ENCODE peak calls at places on chromosomes 11 and 22, in ten cellular contexts. M is neural progenitor cell, D is GM23248, U is PC-3, X is fibroblast of lung, T is GM23338, E is K562, C is H1, V is astrocyte, N is HCT116. K is an unnamed sample. For H3K79me2, the result is how much of the 10 kb centered on the place peaks cover.

GRCh38 chr11:69569306-69570200 is 71.4 kb upstream of the CCND1 start:
- DNase-seq in M (no peak), D (no peak), U (no peak), X (no peak), T (no peak), E (no peak), C (peak), V (no peak), N (no peak), K (no peak)

GRCh38 chr11:111561801-111562325 is 21.3 kb downstream of the LAYN start:
- DNase-seq in M (no peak), D (peak), U (peak), X (peak), T (peak), E (no peak), C (no peak), V (peak), N (no peak), K (no peak)

GRCh38 chr11:82754410-82754809 is 20.7 kb upstream of the FAM181B start:
- DNase-seq in M (no peak), D (no peak), U (no peak), X (no peak), T (no peak), E (no peak), C (no peak), V (no peak), N (no peak), K (no peak)

GRCh38 chr11:113614097-113614496 is 92.0 kb downstream of the TMPRSS5 start:
- DNase-seq in M (no peak), D (no peak), U (no peak), X (no peak), T (no peak), E (no peak), C (no peak), V (no peak), N (no peak), K (no peak)

GRCh38 chr11:120828847-120829246 is 195.1 kb upstream of the TBCEL start:
- DNase-seq in M (no peak), D (no peak), U (no peak), X (no peak), T (no peak), E (no peak), C (no peak), V (no peak), N (no peak), K (no peak)

GRCh38 chr11:103947566-103947919 is 88.9 kb upstream of the DDI1 start:
- DNase-seq in M (no peak), D (peak), U (peak), X (peak), T (no peak), E (no peak), C (no peak), V (peak), N (no peak), K (no peak)

GRCh38 chr22:48886604-48887393 is 940.9 kb downstream of the BRD1 start:
- DNase-seq in M (no peak), D (no peak), U (no peak), X (no peak), T (no peak), E (no peak), C (no peak), V (no peak), N (no peak), K (no peak)

GRCh38 chr11:12897390-12897789 is 111.7 kb upstream of the RASSF10 start:
- DNase-seq in M (no peak), D (no peak), U (no peak), X (no peak), T (no peak), E (no peak), C (no peak), V (no peak), N (no peak), K (no peak)

GRCh38 chr11:70885721-70886305 is 366.6 kb downstream of the SHANK2 start:
- DNase-seq in M (no peak), D (peak), U (no peak), X (no peak), T (no peak), E (no peak), C (no peak), V (no peak), N (no peak), K (peak)

GRCh38 chr22:48224332-48224731 is 1461.9 kb downstream of the TBC1D22A start:
- DNase-seq in M (no peak), D (no peak), U (no peak), X (no peak), T (no peak), E (no peak), C (no peak), V (no peak), N (no peak), K (no peak)

GRCh38 chr11:77129841-77130756 is 2.1 kb downstream of the MYO7A start:
- DNase-seq in M (no peak), D (no peak), U (no peak), X (no peak), T (no peak), E (no peak), C (no peak), V (no peak), N (no peak), K (no peak)

GRCh38 chr22:23774922-23775436 is 2.3 kb downstream of the MMP11 start:
- DNase-seq in M (peak), D (peak), U (no peak), X (peak), T (no peak), E (no peak), C (no peak), V (peak), N (no peak), K (no peak)

GRCh38 chr22:23773247-23774113 is 831 bp downstream of the MMP11 start:
- DNase-seq in M (no peak), D (no peak), U (no peak), X (no peak), T (peak), E (no peak), C (no peak), V (no peak), N (no peak), K (no peak)

GRCh38 chr22:23774114-23774921 is 1.7 kb downstream of the MMP11 start:
- DNase-seq in M (no peak), D (no peak), U (no peak), X (no peak), T (no peak), E (no peak), C (no peak), V (no peak), N (no peak), K (no peak)

GRCh38 chr22:23769321-23769965 is 1.7 kb upstream of the CHCHD10 start:
- DNase-seq in M (no peak), D (no peak), U (no peak), X (no peak), T (no peak), E (no peak), C (no peak), V (no peak), N (no peak), K (no peak)

GRCh38 chr22:23772315-23773246 is at the start of gene MMP11:
- DNase-seq in M (peak), D (peak), U (peak), X (no peak), T (peak), E (peak), C (peak), V (no peak), N (no peak), K (peak)
- H3K79me2 ChIP-seq in M (under half), D (under half), U (under half), X (under half), T (under half), E (under half), C (under half), V (under half), N (under half), K (under half)

GRCh38 chr11:128222245-128222959 is 365.0 kb downstream of the ETS1 start:
- DNase-seq in M (no peak), D (no peak), U (no peak), X (no peak), T (peak), E (no peak), C (no peak), V (peak), N (no peak), K (no peak)
- H3K79me2 ChIP-seq in M (under half), D (under half), U (under half), X (under half), T (under half), E (under half), C (under half), V (under half), N (under half), K (under half)

DNA sequence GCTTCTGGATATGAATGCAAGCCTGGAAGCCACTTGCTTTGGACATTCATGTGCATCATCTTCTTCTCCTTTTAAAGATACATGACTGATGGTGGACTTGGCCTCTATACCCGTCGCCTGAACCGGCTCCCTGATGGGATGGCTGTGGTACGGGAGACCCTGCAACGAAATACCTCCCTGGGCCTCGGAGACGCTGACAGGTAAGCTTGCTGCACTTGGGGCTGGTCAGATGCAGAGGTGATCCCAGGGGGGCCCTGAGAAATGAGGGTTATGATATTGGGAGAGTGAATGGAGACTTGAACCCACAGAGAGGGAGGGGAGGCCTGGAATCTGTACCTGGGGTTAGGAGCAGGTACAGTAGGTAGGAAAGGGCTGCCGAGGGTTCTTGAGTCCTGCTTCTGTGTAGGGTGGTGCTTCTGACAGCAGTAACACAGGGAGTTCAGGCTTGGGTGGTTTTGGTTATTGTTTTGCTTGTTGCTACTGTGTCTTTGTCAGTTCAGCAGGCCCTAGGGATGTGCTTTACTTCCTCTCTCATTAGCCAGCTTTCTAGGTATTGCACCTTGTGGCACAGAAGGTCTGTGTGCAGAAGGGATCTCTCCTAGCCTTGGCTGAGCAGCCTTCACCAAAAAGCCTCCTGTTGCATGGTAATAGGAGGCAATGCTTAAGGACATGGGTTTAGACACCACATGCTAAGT is 176.1 kb downstream of the DBX1 start:
- DNase-seq in M (no peak), D (no peak), U (no peak), X (no peak), T (no peak), E (no peak), C (no peak), V (no peak), N (no peak), K (no peak)
- H3K79me2 ChIP-seq in M (under half), D (half or more), U (under half), X (under half), T (under half), E (under half), C (under half), V (under half), N (under half), K (under half)

GRCh38 chr22:40583058-40583741 is 53.3 kb downstream of the MRTFA start:
- DNase-seq in M (no peak), D (no peak), U (no peak), X (no peak), T (no peak), E (no peak), C (no peak), V (no peak), N (no peak), K (no peak)

GRCh38 chr22:40582063-40582462 is 54.5 kb downstream of the MRTFA start:
- DNase-seq in M (no peak), D (no peak), U (no peak), X (no peak), T (no peak), E (no peak), C (no peak), V (no peak), N (no peak), K (no peak)

GRCh38 chr22:40588726-40589125 is 47.8 kb downstream of the MRTFA start:
- DNase-seq in M (no peak), D (peak), U (peak), X (peak), T (no peak), E (no peak), C (no peak), V (peak), N (no peak), K (no peak)

GRCh38 chr22:40586781-40587180 is 49.7 kb downstream of the MRTFA start:
- DNase-seq in M (no peak), D (no peak), U (no peak), X (no peak), T (no peak), E (no peak), C (no peak), V (no peak), N (no peak), K (no peak)

GRCh38 chr22:40585205-40585778 is 51.2 kb downstream of the MRTFA start:
- DNase-seq in M (no peak), D (no peak), U (no peak), X (no peak), T (no peak), E (no peak), C (no peak), V (no peak), N (no peak), K (no peak)
- H3K79me2 ChIP-seq in M (under half), D (half or more), U (half or more), X (under half), T (under half), E (under half), C (under half), V (half or more), N (under half), K (under half)

GRCh38 chr22:41947181-41948080 is 479 bp upstream of the CENPM start:
- DNase-seq in M (no peak), D (no peak), U (no peak), X (no peak), T (no peak), E (peak), C (no peak), V (no peak), N (no peak), K (no peak)
- H3K79me2 ChIP-seq in M (under half), D (under half), U (under half), X (under half), T (under half), E (under half), C (under half), V (under half), N (under half), K (under half)

GRCh38 chr11:93494341-93494740 is 48.9 kb downstream of the SMCO4 start:
- DNase-seq in M (no peak), D (no peak), U (no peak), X (no peak), T (no peak), E (no peak), C (no peak), V (peak), N (no peak), K (no peak)

GRCh38 chr11:93490996-93491618 is 52.1 kb downstream of the SMCO4 start:
- DNase-seq in M (no peak), D (no peak), U (no peak), X (no peak), T (peak), E (peak), C (no peak), V (no peak), N (no peak), K (no peak)

GRCh38 chr11:93491941-93492340 is 51.2 kb downstream of the SMCO4 start:
- DNase-seq in M (no peak), D (no peak), U (no peak), X (no peak), T (no peak), E (no peak), C (no peak), V (no peak), N (no peak), K (no peak)

GRCh38 chr11:93493252-93493897 is 49.8 kb downstream of the SMCO4 start:
- DNase-seq in M (no peak), D (no peak), U (no peak), X (no peak), T (no peak), E (no peak), C (no peak), V (no peak), N (no peak), K (no peak)

GRCh38 chr11:93492464-93493251 is 50.5 kb downstream of the SMCO4 start:
- DNase-seq in M (no peak), D (no peak), U (no peak), X (no peak), T (no peak), E (no peak), C (no peak), V (no peak), N (no peak), K (no peak)
- H3K79me2 ChIP-seq in M (under half), D (under half), U (under half), X (under half), T (under half), E (under half), C (under half), V (under half), N (under half), K (under half)

DNA sequence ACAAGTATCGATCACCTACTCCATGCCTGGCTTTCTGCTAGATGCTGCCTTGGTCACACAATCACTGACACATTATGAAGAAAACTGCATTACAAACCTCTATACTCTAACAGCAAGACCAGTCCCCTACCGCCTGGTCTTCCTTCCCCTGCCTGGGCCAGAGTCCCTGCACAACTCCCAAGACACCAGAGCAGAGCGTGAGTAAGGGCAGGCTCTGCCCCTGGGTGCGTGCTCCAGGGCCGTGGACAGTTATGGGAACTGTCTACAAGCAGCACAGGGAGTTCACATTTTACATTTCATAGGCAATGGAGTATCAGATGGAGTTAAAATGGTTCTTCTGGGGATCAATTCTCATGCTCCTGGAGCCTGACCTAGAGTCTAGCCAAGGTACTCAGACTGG is 6.5 kb downstream of the FZD4 start:
- DNase-seq in M (no peak), D (no peak), U (no peak), X (no peak), T (no peak), E (no peak), C (no peak), V (no peak), N (no peak), K (no peak)
- H3K79me2 ChIP-seq in M (under half), D (half or more), U (half or more), X (under half), T (under half), E (under half), C (under half), V (under half), N (under half), K (under half)

DNA sequence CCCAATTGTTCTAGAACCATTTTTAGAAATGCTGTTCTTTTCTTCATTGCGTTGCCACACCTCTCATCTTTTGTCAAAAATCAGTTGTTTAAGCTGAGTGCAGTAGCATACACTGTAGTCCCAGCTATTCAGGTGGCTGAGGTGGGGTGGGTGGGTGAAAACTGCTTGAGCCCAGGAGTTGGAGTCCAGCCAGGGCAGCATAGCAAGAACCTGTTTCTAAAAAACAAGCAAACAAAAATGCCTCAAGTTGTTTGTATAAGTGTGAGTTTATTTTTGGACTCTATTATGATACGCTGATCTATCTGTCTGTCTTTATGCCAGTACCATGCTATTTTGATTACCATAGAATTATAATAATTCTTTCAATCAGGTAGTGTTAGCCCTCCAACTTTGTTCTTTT is 62.5 kb upstream of the RRM1 start:
- DNase-seq in M (no peak), D (no peak), U (peak), X (no peak), T (no peak), E (no peak), C (no peak), V (no peak), N (no peak), K (no peak)
- H3K79me2 ChIP-seq in M (under half), D (under half), U (under half), X (under half), T (under half), E (under half), C (under half), V (under half), N (under half), K (under half)

DNA sequence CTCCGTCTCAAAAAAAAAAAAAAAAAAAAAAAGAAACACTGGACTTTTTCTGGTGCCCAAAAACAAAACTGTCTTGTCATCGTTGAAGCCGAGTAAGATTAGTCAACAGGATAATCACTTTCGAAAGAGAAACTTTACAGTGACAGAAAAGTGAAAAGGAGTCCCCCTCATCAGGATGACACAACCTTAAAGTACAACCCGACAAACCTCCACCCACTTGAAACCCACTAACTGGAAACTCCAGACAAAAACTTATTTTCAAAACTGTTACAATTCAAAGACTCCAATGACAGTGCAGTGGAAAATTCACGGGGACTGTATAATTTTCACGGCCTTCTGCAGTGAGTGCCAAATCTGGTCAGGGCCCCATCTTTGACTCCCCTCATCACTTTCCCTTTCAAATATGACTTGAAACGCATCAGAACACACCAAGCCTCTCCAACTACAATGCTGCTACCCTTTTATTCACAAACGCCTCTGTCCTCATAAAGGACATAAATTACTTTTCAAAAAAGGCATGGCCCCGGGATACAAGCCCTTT is 1.2 kb downstream of the DENND5A start:
- DNase-seq in M (no peak), D (peak), U (no peak), X (peak), T (no peak), E (peak), C (no peak), V (no peak), N (no peak), K (peak)
- H3K79me2 ChIP-seq in M (half or more), D (half or more), U (half or more), X (half or more), T (half or more), E (half or more), C (half or more), V (half or more), N (half or more), K (under half)

K was measured in MM.1S.